ENCODE peak calls at places on chromosome X, in seven cellular contexts. F is NCI-H460; O is NCI-H446 treated with DMSO at 0.1 percent for 48 hours; M is astrocyte of the spinal cord; A is activated T-helper 1 cell treated with anti-CD3 and anti-CD28 coated beads, Interleukin-12 subunit alpha, Interleukin-12 subunit beta, Interleukin-2, Interleukin-4 antibody, amounts not matched to agents 30 ng/mL and 10 ng/mL and 1 ng/mL, durations not matched to agents 14 hours and 24 hours and 36 hours; E is activated naive CD4-positive, alpha-beta T cell; R is nucleus accumbens. P is an unnamed sample.

GRCh38 chrX:72124540-72125201 is 7.0 kb downstream of the RTL5 start:
- DNase-seq in E (no peak), A (no peak), M (no peak), O (no peak), R (no peak), F (no peak), P (no peak)

GRCh38 chrX:42093756-42094155 is 170.4 kb upstream of the CASK start:
- DNase-seq in M (no peak), R (no peak), F (no peak), E (no peak), A (no peak), O (no peak), P (no peak)

GRCh38 chrX:103520391-103520790 is 1.1 kb upstream of the RAB40A start:
- DNase-seq in E (no peak), R (no peak), M (peak), F (no peak), O (no peak), A (no peak), P (no peak)

GRCh38 chrX:68878977-68879376 is 50.2 kb downstream of the EFNB1 start:
- DNase-seq in M (no peak), O (no peak), A (no peak), E (no peak), F (no peak), R (no peak), P (no peak)

GRCh38 chrX:41010188-41010846 is 74.9 kb upstream of the USP9X start:
- DNase-seq in O (peak), A (peak), R (peak), F (peak), M (peak), E (no peak), P (peak)

GRCh38 chrX:153688900-153689590 is 1.3 kb downstream of the SLC6A8 start:
- DNase-seq in A (no peak), R (peak), E (no peak), F (peak), O (no peak), M (peak), P (no peak)

GRCh38 chrX:106728337-106728736 is 1.8 kb downstream of the RNF128 start:
- DNase-seq in A (no peak), F (no peak), E (no peak), M (no peak), R (no peak), O (no peak), P (no peak)

GRCh38 chrX:8869812-8870211 is 68.6 kb upstream of the FAM9A start:
- DNase-seq in O (no peak), M (no peak), A (no peak), R (no peak), E (no peak), F (no peak), P (no peak)

GRCh38 chrX:151359931-151360871 is 36.8 kb upstream of the VMA21 start:
- DNase-seq in A (no peak), E (no peak), M (no peak), F (peak), O (no peak), R (no peak), P (no peak)

GRCh38 chrX:46152756-46153155 is 392.5 kb downstream of the ZNF674 start:
- DNase-seq in E (no peak), F (no peak), M (no peak), A (no peak), O (no peak), R (no peak), P (no peak)

GRCh38 chrX:123217728-123218127 is 33.6 kb downstream of the GRIA3 start:
- DNase-seq in E (no peak), F (no peak), A (no peak), R (no peak), M (no peak), O (no peak), P (no peak)

GRCh38 chrX:130909469-130910136 is 6.6 kb upstream of the ENOX2 start:
- DNase-seq in F (no peak), M (peak), E (no peak), A (no peak), O (no peak), R (no peak), P (no peak)

GRCh38 chrX:137031039-137031438 is 2.8 kb downstream of the GPR101 start:
- DNase-seq in O (no peak), A (no peak), M (no peak), F (no peak), R (no peak), E (no peak), P (no peak)

P was measured in NCI-H1694.